ENCODE peak calls at places on chromosomes 11 and 22, in four cellular contexts. H is K562, C is WTC11, V is GM12878. D is an unnamed sample.

GRCh38 chr11:58574851-58575250 is 805 bp downstream of the LPXN start:
- DNase-seq in H (no peak), V (no peak), C (no peak), D (no peak)

GRCh38 chr11:131614514-131615085 is 244.2 kb downstream of the NTM start:
- DNase-seq in V (no peak), H (no peak), C (no peak), D (no peak)

GRCh38 chr22:36741204-36741793 is 34.6 kb downstream of the IFT27 start:
- DNase-seq in H (peak; percentile 22), C (no peak), V (no peak), D (peak; percentile 75)

GRCh38 chr11:116986521-116987105 is 111.6 kb downstream of the SIK3 start:
- DNase-seq in V (peak; percentile 64), H (no peak), C (no peak), D (no peak)

GRCh38 chr22:40534379-40535188 is 101.9 kb downstream of the MRTFA start:
- DNase-seq in C (no peak), V (peak; percentile 53), H (peak; percentile 22), D (no peak)

GRCh38 chr22:43142881-43143562 is at the start of gene MCAT:
- DNase-seq in H (peak; percentile 86), V (peak; percentile 28), C (peak; percentile 81), D (peak; percentile 89)

GRCh38 chr11:4072668-4073285 is 21.8 kb upstream of the RRM1 start:
- DNase-seq in V (peak; percentile 51), C (no peak), H (peak; percentile 82), D (peak; percentile 70)

GRCh38 chr22:32708835-32709234 is 92.7 kb upstream of the TIMP3 start:
- DNase-seq in V (no peak), C (no peak), H (no peak), D (no peak)

GRCh38 chr22:18983120-18983651 is 47.1 kb upstream of the PRODH start:
- DNase-seq in V (no peak), H (no peak), C (no peak), D (no peak)

GRCh38 chr11:57638005-57638760 is 11.5 kb downstream of the YPEL4 start:
- DNase-seq in V (no peak), C (peak; percentile 94), H (no peak), D (peak; percentile 98)

GRCh38 chr11:103842795-103843194 is 193.6 kb upstream of the DDI1 start:
- DNase-seq in C (no peak), H (no peak), V (no peak), D (peak; percentile 49)

GRCh38 chr11:46513934-46514342 is 79.9 kb downstream of the AMBRA1 start:
- DNase-seq in C (no peak), V (no peak), H (peak; percentile 40), D (peak; percentile 75)

GRCh38 chr22:35043251-35043931 is 22.6 kb upstream of the ISX start:
- DNase-seq in C (peak; percentile 44), H (peak; percentile 42), V (no peak), D (no peak)

GRCh38 chr11:60873533-60873932 is 6.2 kb downstream of the ZP1 start:
- DNase-seq in C (no peak), H (no peak), V (no peak), D (no peak)

GRCh38 chr11:102727890-102728289 is 3.1 kb upstream of the MMP8 start:
- DNase-seq in V (no peak), H (no peak), C (no peak), D (no peak)

GRCh38 chr22:29734853-29735252 is 15.1 kb downstream of the CABP7 start:
- DNase-seq in H (no peak), C (peak; percentile 45), V (no peak), D (no peak)

GRCh38 chr22:28139993-28140392 is 220.9 kb upstream of the PITPNB start:
- DNase-seq in H (no peak), V (no peak), C (no peak), D (no peak)

GRCh38 chr22:42001706-42002105 is 3.1 kb downstream of the WBP2NL start:
- DNase-seq in V (no peak), H (no peak), C (no peak), D (no peak)

GRCh38 chr22:19429950-19430889 is 1.3 kb downstream of the HIRA start:
- DNase-seq in V (no peak), C (no peak), H (peak; percentile 93), D (peak; percentile 40)

GRCh38 chr11:119421351-119421750 is 1.6 kb downstream of the THY1 start:
- DNase-seq in V (no peak), C (no peak), H (no peak), D (no peak)

GRCh38 chr11:119421941-119422504 is 949 bp downstream of the THY1 start:
- DNase-seq in H (no peak), V (no peak), C (peak; percentile 51), D (peak; percentile 79)

GRCh38 chr11:119424276-119424675 is 1.3 kb upstream of the THY1 start:
- DNase-seq in C (no peak), V (no peak), H (no peak), D (no peak)

GRCh38 chr11:119423459-119424254 is 685 bp upstream of the THY1 start:
- DNase-seq in H (peak; percentile 10), V (no peak), C (no peak), D (no peak)

DNA sequence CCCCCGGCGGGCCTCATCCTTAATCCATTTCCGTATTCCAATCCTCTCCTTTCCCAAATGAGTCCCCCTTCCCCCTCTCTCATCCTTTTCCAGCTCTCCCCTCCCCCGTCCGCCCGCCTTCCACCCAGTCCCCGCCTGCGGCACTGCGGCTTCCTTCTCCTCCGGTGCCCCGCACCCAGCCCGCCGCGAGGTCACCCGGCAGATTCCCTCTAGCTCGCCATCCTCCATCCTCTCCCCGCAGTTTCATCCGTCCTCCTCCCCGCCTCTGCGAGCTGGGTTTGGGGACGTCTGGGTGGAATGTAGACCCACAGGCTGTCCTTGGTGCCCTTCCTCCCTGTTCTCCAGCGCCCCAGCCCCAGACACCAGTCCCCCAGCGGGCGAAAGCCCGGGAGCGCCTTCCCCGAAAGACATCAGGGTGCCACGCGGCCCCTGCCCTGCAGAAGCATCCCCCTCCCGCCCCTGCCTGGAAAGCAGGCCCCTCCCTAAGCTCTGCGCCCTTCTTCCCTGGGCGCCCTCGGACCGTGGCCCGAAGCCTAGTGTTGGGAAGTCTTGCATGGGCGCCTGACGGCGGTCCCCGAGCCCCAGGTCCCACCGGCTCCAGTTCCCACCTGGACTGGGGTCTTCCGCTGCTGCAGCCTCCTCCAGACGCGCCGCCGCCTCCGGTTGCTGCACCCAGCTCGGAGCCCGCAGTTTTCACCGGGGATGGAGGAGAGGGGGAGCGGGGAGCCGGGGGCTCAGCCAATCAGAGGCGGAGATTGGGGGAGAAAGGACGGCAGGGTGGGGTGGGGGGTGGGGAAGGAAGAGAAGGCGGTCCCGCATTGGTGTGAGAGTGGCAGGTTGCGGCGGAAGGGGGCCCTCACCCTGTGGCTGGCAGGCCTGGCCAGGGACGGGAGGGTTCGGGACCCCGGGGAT is at the start of gene THY1:
- DNase-seq in C (peak; percentile 76), V (no peak), H (no peak), D (peak; percentile 96)
- TF ChIP-seq USF1 in C (no peak), V (no peak), H (no peak), D (no peak)

GRCh38 chr22:49209452-49210195 is 618.0 kb downstream of the BRD1 start:
- DNase-seq in H (no peak), C (peak; percentile 13), V (no peak), D (peak; percentile 54)
- TF ChIP-seq USF1 in H (no peak), C (no peak), V (no peak), D (no peak)

GRCh38 chr11:77705877-77706579 is 68.4 kb upstream of the CLNS1A start:
- DNase-seq in H (no peak), V (no peak), C (no peak), D (no peak)

GRCh38 chr11:77705195-77705876 is 67.7 kb upstream of the CLNS1A start:
- DNase-seq in H (peak; percentile 75), C (no peak), V (no peak), D (no peak)

GRCh38 chr11:77710358-77710757 is 72.8 kb upstream of the CLNS1A start:
- DNase-seq in V (no peak), C (no peak), H (no peak), D (no peak)
- TF ChIP-seq USF1 in V (no peak), C (no peak), H (no peak), D (no peak)

GRCh38 chr11:114877976-114878375 is 199.6 kb downstream of the NXPE2 start:
- DNase-seq in C (no peak), H (no peak), V (no peak), D (peak; percentile 62)

GRCh38 chr11:114880458-114880857 is 202.1 kb downstream of the NXPE2 start:
- DNase-seq in V (no peak), H (no peak), C (no peak), D (no peak)

GRCh38 chr11:114876231-114876630 is 197.9 kb downstream of the NXPE2 start:
- DNase-seq in V (no peak), C (no peak), H (no peak), D (no peak)
- TF ChIP-seq USF1 in V (no peak), C (no peak), H (no peak), D (no peak)

GRCh38 chr11:2309251-2310072 is 7.6 kb downstream of the TSPAN32 start:
- DNase-seq in C (no peak), H (no peak), V (no peak), D (no peak)
- TF ChIP-seq USF1 in C (no peak), H (no peak), V (no peak), D (no peak)

GRCh38 chr11:76149713-76150112 is 56.6 kb downstream of the WNT11 start:
- DNase-seq in H (no peak), V (no peak), C (no peak), D (no peak)

GRCh38 chr11:76147106-76147735 is 59.1 kb downstream of the WNT11 start:
- DNase-seq in V (no peak), C (no peak), H (no peak), D (no peak)

GRCh38 chr11:76148207-76148606 is 58.1 kb downstream of the WNT11 start:
- DNase-seq in H (no peak), C (no peak), V (no peak), D (no peak)

GRCh38 chr11:76150141-76150540 is 56.2 kb downstream of the WNT11 start:
- DNase-seq in C (no peak), H (no peak), V (no peak), D (no peak)

DNA sequence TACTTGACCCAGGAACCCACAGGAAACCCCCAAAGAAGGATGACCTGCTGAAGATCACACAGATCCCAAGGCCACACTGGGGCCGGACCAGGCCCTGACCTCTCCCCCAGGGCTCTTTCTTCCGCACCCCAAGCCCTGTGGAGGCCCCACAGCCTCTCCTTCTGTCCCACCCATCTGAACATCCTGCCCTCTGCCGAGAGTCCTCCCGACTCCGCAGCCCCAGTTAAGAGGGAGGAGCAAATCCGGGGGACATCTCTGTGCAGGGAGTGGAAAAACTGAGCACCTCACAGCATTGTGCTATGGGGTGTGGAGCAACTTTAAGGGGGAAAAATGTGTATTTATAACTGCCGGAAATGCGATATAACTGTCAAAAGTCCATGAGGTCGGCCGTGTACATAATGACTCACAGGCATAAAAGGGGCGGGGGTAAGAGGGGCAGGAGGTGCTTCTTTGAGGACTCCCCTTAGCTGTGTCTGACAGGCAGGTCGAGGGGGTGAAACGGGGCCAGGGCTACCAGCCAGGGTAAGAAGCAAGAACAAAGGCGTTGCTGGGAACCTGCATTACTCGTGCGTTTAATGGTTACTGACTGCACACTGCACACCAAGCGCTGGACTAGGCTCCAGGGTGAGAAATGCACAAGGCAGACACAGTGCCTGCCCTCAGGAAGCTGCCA is 57.2 kb downstream of the WNT11 start:
- DNase-seq in V (no peak), H (no peak), C (no peak), D (no peak)
- TF ChIP-seq USF1 in V (no peak), H (no peak), C (no peak), D (no peak)